ENCODE peak calls at places on chromosomes 1 and 21, in seven cellular contexts. D is heart right ventricle, Q is lower lobe of right lung, V is psoas muscle, P is uterus, B is transverse colon, E is Panc1. L is an unnamed sample.

GRCh38 chr1:74505133-74505532 is 7.3 kb downstream of the LRRC53 start:
- DNase-seq in V (no peak), P (no peak), Q (no peak), E (no peak), B (no peak), D (peak; percentile 22), L (no peak)

GRCh38 chr21:33760641-33761103 is 118.4 kb downstream of the ITSN1 start:
- DNase-seq in V (no peak), Q (no peak), P (no peak), E (no peak), D (no peak), B (no peak), L (no peak)

GRCh38 chr1:46301406-46302090 is 1.9 kb downstream of the LRRC41 start:
- DNase-seq in B (no peak), V (peak; percentile 74), Q (peak; percentile 67), P (peak; percentile 49), D (peak; percentile 38), E (no peak), L (no peak)

GRCh38 chr1:244291171-244291866 is 160.4 kb downstream of the ADSS2 start:
- DNase-seq in D (no peak), E (no peak), B (no peak), P (no peak), Q (no peak), V (no peak), L (no peak)

GRCh38 chr1:169809370-169810095 is 14.8 kb upstream of the METTL18 start:
- DNase-seq in B (no peak), V (no peak), D (peak; percentile 33), P (no peak), Q (no peak), E (no peak), L (peak; percentile 7)

GRCh38 chr1:240539700-240540414 is 72.1 kb downstream of the GREM2 start:
- DNase-seq in D (no peak), Q (no peak), E (no peak), P (no peak), V (no peak), B (no peak), L (no peak)

GRCh38 chr1:62424412-62424811 is 12.4 kb upstream of the USP1 start:
- DNase-seq in P (no peak), V (no peak), B (no peak), Q (no peak), D (no peak), E (no peak), L (peak; percentile 25)

GRCh38 chr1:37734629-37735591 is 30.0 kb downstream of the EPHA10 start:
- DNase-seq in V (peak; percentile 52), B (peak; percentile 90), P (no peak), D (no peak), Q (no peak), E (no peak), L (no peak)

GRCh38 chr1:15741183-15741850 is 982 bp upstream of the TMEM82 start:
- DNase-seq in P (peak; percentile 80), D (peak; percentile 64), E (peak; percentile 32), B (peak; percentile 94), Q (peak; percentile 88), V (peak; percentile 89), L (no peak)

GRCh38 chr1:175116903-175117302 is 49.3 kb downstream of the TNN start:
- DNase-seq in B (no peak), P (no peak), D (no peak), Q (no peak), V (no peak), E (no peak), L (no peak)

GRCh38 chr1:245972476-245972875 is 534.6 kb downstream of the SMYD3 start:
- DNase-seq in B (no peak), P (no peak), Q (no peak), D (no peak), V (no peak), E (no peak), L (no peak)

GRCh38 chr1:30190481-30191153 is 532.8 kb downstream of the MATN1 start:
- DNase-seq in E (no peak), Q (no peak), V (no peak), B (no peak), D (no peak), P (no peak), L (no peak)

GRCh38 chr1:203567596-203567995 is 59.0 kb upstream of the ATP2B4 start:
- DNase-seq in B (no peak), Q (no peak), V (no peak), D (no peak), P (no peak), E (no peak), L (no peak)

GRCh38 chr1:162090378-162090777 is 20.9 kb downstream of the NOS1AP start:
- DNase-seq in V (no peak), B (no peak), P (no peak), D (no peak), Q (no peak), E (no peak), L (no peak)

GRCh38 chr1:217911908-217912307 is 280.8 kb downstream of the SPATA17 start:
- DNase-seq in P (no peak), B (no peak), V (no peak), E (no peak), D (no peak), Q (no peak), L (no peak)

GRCh38 chr1:3778590-3779264 is 6.2 kb downstream of the SMIM1 start:
- DNase-seq in V (peak; percentile 59), E (no peak), D (no peak), Q (peak; percentile 42), P (no peak), B (no peak), L (no peak)

GRCh38 chr21:29193907-29194306 is 63.5 kb downstream of the MAP3K7CL start:
- DNase-seq in B (no peak), D (no peak), E (no peak), P (no peak), Q (no peak), V (no peak), L (no peak)

GRCh38 chr1:40986929-40987328 is 7.4 kb downstream of the CTPS1 start:
- DNase-seq in E (no peak), D (no peak), P (no peak), Q (no peak), B (no peak), V (no peak), L (no peak)

GRCh38 chr1:108828074-108828961 is 28.6 kb downstream of the AKNAD1 start:
- DNase-seq in B (peak; percentile 84), V (peak; percentile 87), Q (peak; percentile 76), P (peak; percentile 82), E (peak; percentile 57), D (peak; percentile 82), L (no peak)

GRCh38 chr1:234544094-234544579 is 65.2 kb upstream of the TARBP1 start:
- DNase-seq in B (peak; percentile 76), D (peak; percentile 85), P (peak; percentile 85), Q (no peak), E (peak; percentile 92), V (peak; percentile 68), L (peak; percentile 77)

GRCh38 chr1:113046569-113046968 is 26.4 kb upstream of the LRIG2 start:
- DNase-seq in V (no peak), P (no peak), B (no peak), D (no peak), Q (no peak), E (no peak), L (no peak)

GRCh38 chr1:90154711-90155110 is 159.8 kb downstream of the ZNF326 start:
- DNase-seq in Q (no peak), V (no peak), E (no peak), D (no peak), P (no peak), B (no peak), L (no peak)

GRCh38 chr21:43884012-43884860 is 19.2 kb downstream of the AGPAT3 start:
- DNase-seq in V (peak; percentile 51), P (no peak), B (peak; percentile 83), D (peak; percentile 33), Q (no peak), E (no peak), L (peak; percentile 21)

GRCh38 chr1:233543338-233544255 is 70.3 kb upstream of the KCNK1 start:
- DNase-seq in D (no peak), Q (no peak), B (no peak), P (peak; percentile 67), E (peak; percentile 72), V (no peak), L (peak; percentile 99)

GRCh38 chr1:101846820-101847219 is 149.9 kb downstream of the OLFM3 start:
- DNase-seq in B (no peak), D (no peak), Q (no peak), E (no peak), P (no peak), V (no peak), L (no peak)

GRCh38 chr1:93395195-93395594 is 49.5 kb downstream of the DR1 start:
- DNase-seq in E (no peak), P (no peak), Q (no peak), B (no peak), V (no peak), D (no peak), L (no peak)

GRCh38 chr1:245520611-245521010 is 365.8 kb downstream of the KIF26B start:
- DNase-seq in V (no peak), P (no peak), B (no peak), E (no peak), Q (no peak), D (no peak), L (peak; percentile 72)

GRCh38 chr1:231866392-231867331 is 240.1 kb downstream of the DISC1 start:
- DNase-seq in Q (peak; percentile 53), P (peak; percentile 31), D (peak; percentile 64), B (peak; percentile 53), E (peak; percentile 35), V (no peak), L (no peak)

GRCh38 chr1:163781146-163781545 is 459.4 kb downstream of the NUF2 start:
- DNase-seq in E (no peak), P (no peak), B (no peak), D (no peak), Q (no peak), V (no peak), L (no peak)

GRCh38 chr1:163785868-163786267 is 464.1 kb downstream of the NUF2 start:
- DNase-seq in B (no peak), P (no peak), E (no peak), D (no peak), V (no peak), Q (no peak), L (no peak)
- H3K27me3 ChIP-seq in B (no peaks in the 10 kb centered on the region), P (no peaks in the 10 kb centered on the region), E (no peaks in the 10 kb centered on the region), D (no peaks in the 10 kb centered on the region), V (no peaks in the 10 kb centered on the region), Q (no peaks in the 10 kb centered on the region), L (no peaks in the 10 kb centered on the region)

DNA sequence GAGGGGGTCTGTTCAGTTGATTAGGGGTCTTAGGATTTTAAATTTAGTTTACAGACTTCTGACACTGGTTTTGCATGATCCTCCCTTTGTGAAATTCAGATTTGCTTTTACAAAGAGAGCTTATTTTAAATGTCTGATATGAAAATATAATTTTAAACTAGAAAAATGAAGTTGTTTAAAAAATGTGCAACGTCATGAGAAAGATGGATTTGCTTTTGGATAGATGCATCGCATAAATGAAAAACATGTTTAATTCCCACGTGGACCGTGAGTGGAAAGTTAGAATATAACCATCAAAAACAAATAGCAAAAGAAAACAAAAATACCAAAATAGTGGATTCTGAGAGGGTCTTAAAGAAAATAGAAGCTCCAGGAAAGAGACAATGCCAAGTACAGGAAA is 2.0 kb upstream of the OR2T3 start:
- DNase-seq in B (no peak), D (no peak), E (no peak), P (no peak), Q (no peak), V (no peak), L (no peak)
- TF ChIP-seq CTCF in B (no peak), D (no peak), E (no peak), P (no peak), Q (no peak), V (no peak), L (no peak)

GRCh38 chr1:59814180-59814900 is 409 bp upstream of the HOOK1 start:
- DNase-seq in V (peak; percentile 63), B (peak; percentile 94), Q (peak; percentile 90), D (peak; percentile 48), P (peak; percentile 29), E (no peak), L (peak; percentile 96)
- H3K4me3 ChIP-seq in V (peak overlapping the region; percentile 53), B (peak overlapping the region; percentile 64), Q (peak overlapping the region; percentile 57), D (peak overlapping the region; percentile 58), P (peak overlapping the region; percentile 30), E (peak overlapping the region; percentile 30), L (peak overlapping the region; percentile 96)

GRCh38 chr1:1175221-1176062 is 1.8 kb downstream of the TTLL10 start:
- DNase-seq in B (no peak), V (peak; percentile 13), P (no peak), Q (no peak), D (no peak), E (no peak), L (no peak)
- H3K27me3 ChIP-seq in B (peaks cover 64% of the 10 kb centered on the region), V (no peaks in the 10 kb centered on the region), P (peaks cover 10% of the 10 kb centered on the region), Q (peaks cover 64% of the 10 kb centered on the region), D (peaks cover 91% of the 10 kb centered on the region), E (no peaks in the 10 kb centered on the region), L (peaks cover 59% of the 10 kb centered on the region)